ENCODE peak calls at places on chromosomes 3 and 15, in six cellular contexts. Z is AG09309; G is activated CD4-positive, alpha-beta T cell treated with anti-CD3 and anti-CD28 coated beads for 48 hours; K is CD8-positive, alpha-beta memory T cell; U is NCI-H2227 treated with DMSO at 0.1 percent for 48 hours; H is NCI-H2081. C is an unnamed sample.
A peak's percentile ranks its signal among the peaks of the same experiment; 100 is the strongest.

GRCh38 chr3:16476636-16477035 is 36.9 kb downstream of the RFTN1 start:
- DNase-seq in K (no peak), Z (peak; percentile 66), G (no peak), H (no peak), U (no peak), C (no peak)

GRCh38 chr3:171321241-171321640 is 139.0 kb downstream of the TNIK start:
- DNase-seq in K (no peak), G (no peak), H (no peak), Z (no peak), U (no peak), C (no peak)

GRCh38 chr3:8529197-8529637 is 27.6 kb downstream of the LMCD1 start:
- DNase-seq in U (peak; percentile 12), G (no peak), Z (no peak), K (no peak), H (no peak), C (no peak)

GRCh38 chr15:78727561-78727960 is 83.7 kb downstream of the ADAMTS7 start:
- DNase-seq in Z (no peak), H (no peak), U (no peak), G (no peak), K (no peak), C (no peak)

GRCh38 chr15:74663303-74664027 is 32.4 kb downstream of the EDC3 start:
- DNase-seq in Z (no peak), U (no peak), G (no peak), K (no peak), H (no peak), C (no peak)

GRCh38 chr3:126212629-126213375 is 32.4 kb upstream of the ALDH1L1 start:
- DNase-seq in K (no peak), H (peak; percentile 71), Z (no peak), G (peak; percentile 12), U (no peak), C (no peak)

GRCh38 chr3:9870978-9871377 is 9.1 kb downstream of the CIDEC start:
- DNase-seq in U (no peak), G (no peak), K (no peak), H (no peak), Z (peak; percentile 37), C (no peak)

GRCh38 chr15:66679657-66680108 is 22.4 kb upstream of the SMAD6 start:
- DNase-seq in U (no peak), K (no peak), H (no peak), Z (no peak), G (no peak), C (no peak)

GRCh38 chr15:45603881-45604280 is 16.7 kb downstream of the BLOC1S6 start:
- DNase-seq in K (no peak), H (no peak), Z (no peak), G (no peak), U (no peak), C (no peak)

GRCh38 chr3:117052356-117052755 is 342.8 kb downstream of the TUSC7 start:
- DNase-seq in U (no peak), H (no peak), G (no peak), K (no peak), Z (no peak), C (no peak)

GRCh38 chr15:84880007-84880406 is 4.5 kb upstream of the SLC28A1 start:
- DNase-seq in K (no peak), Z (no peak), U (no peak), H (no peak), G (no peak), C (no peak)

GRCh38 chr15:24856397-24857093 is 98.2 kb upstream of the SNRPN start:
- DNase-seq in U (no peak), H (no peak), Z (no peak), K (no peak), G (no peak), C (no peak)

GRCh38 chr15:32723171-32723948 is 5.6 kb downstream of the GREM1 start:
- DNase-seq in G (no peak), K (no peak), H (no peak), U (no peak), Z (no peak), C (no peak)

GRCh38 chr15:22979699-22980188 is 424 bp downstream of the CYFIP1 start:
- DNase-seq in Z (no peak), H (no peak), K (no peak), U (no peak), G (peak; percentile 11), C (no peak)

GRCh38 chr15:71013446-71013845 is 101.8 kb upstream of the THSD4 start:
- DNase-seq in Z (no peak), H (no peak), K (no peak), U (no peak), G (no peak), C (no peak)

GRCh38 chr15:59116141-59116540 is 11.2 kb downstream of the CCNB2 start:
- DNase-seq in K (no peak), U (no peak), H (no peak), G (no peak), Z (no peak), C (no peak)

GRCh38 chr15:31393441-31394091 is 66.9 kb downstream of the KLF13 start:
- DNase-seq in U (no peak), K (no peak), G (no peak), H (no peak), Z (no peak), C (no peak)

GRCh38 chr3:12287727-12288465 is 974 bp upstream of the PPARG start:
- DNase-seq in Z (no peak), K (no peak), U (no peak), H (no peak), G (peak; percentile 11), C (no peak)

GRCh38 chr3:45610129-45610528 is 15.6 kb downstream of the LIMD1 start:
- DNase-seq in Z (no peak), U (no peak), G (no peak), K (no peak), H (no peak), C (no peak)

GRCh38 chr15:33533197-33533596 is 222.4 kb downstream of the RYR3 start:
- DNase-seq in U (no peak), Z (no peak), K (no peak), H (no peak), G (no peak), C (no peak)

GRCh38 chr3:194844046-194844445 is 158.4 kb downstream of the FAM43A start:
- DNase-seq in U (no peak), G (no peak), Z (no peak), K (no peak), H (no peak), C (no peak)

GRCh38 chr3:57164606-57165573 is at the start of gene IL17RD:
- DNase-seq in Z (no peak), U (peak; percentile 81), G (peak; percentile 72), K (peak; percentile 32), H (peak; percentile 55), C (no peak)

GRCh38 chr3:191268737-191269136 is 60.5 kb upstream of the CCDC50 start:
- DNase-seq in Z (no peak), H (no peak), K (no peak), U (no peak), G (no peak), C (no peak)

GRCh38 chr3:167723872-167724271 is 10.8 kb downstream of the PDCD10 start:
- DNase-seq in Z (no peak), K (no peak), G (no peak), U (no peak), H (no peak), C (no peak)

GRCh38 chr15:58185439-58185838 is 47.3 kb downstream of the AQP9 start:
- DNase-seq in H (no peak), G (no peak), Z (no peak), K (no peak), U (no peak), C (no peak)